ENCODE peak calls at places on chromosomes 11 and 22, in ten cellular contexts. O, M, X, S, D, Z, W, G, P and I are unnamed samples.

GRCh38 chr11:77278595-77279506 is 22.6 kb downstream of the GDPD4 start:
- DNase-seq in S (no peak), M (no peak), D (no peak), G (no peak), O (no peak), Z (no peak), X (no peak), W (no peak), P (no peak), I (no peak)

GRCh38 chr11:32870676-32871075 is 21.9 kb upstream of the QSER1 start:
- DNase-seq in D (peak; percentile 14), W (peak; percentile 44), M (no peak), P (peak; percentile 14), G (peak; percentile 13), S (no peak), O (no peak), Z (no peak), X (peak; percentile 4), I (no peak)

GRCh38 chr22:38041760-38042584 is 15.2 kb upstream of the PICK1 start:
- DNase-seq in Z (no peak), O (no peak), X (no peak), M (no peak), S (no peak), P (no peak), D (no peak), W (no peak), G (no peak), I (no peak)

GRCh38 chr11:829116-829945 is 1.6 kb downstream of the CRACR2B start:
- DNase-seq in S (no peak), M (no peak), W (peak; percentile 57), G (no peak), Z (no peak), O (no peak), X (no peak), P (no peak), D (no peak), I (no peak)

GRCh38 chr22:40128989-40129388 is 48.7 kb upstream of the TNRC6B start:
- DNase-seq in X (no peak), M (no peak), Z (no peak), S (no peak), G (no peak), D (no peak), O (no peak), P (no peak), W (no peak), I (no peak)

GRCh38 chr22:49009359-49010063 is 818.2 kb downstream of the BRD1 start:
- DNase-seq in P (no peak), O (no peak), D (no peak), G (no peak), Z (no peak), X (no peak), M (no peak), W (no peak), S (no peak), I (no peak)

GRCh38 chr11:119147604-119148333 is 1.1 kb upstream of the ABCG4 start:
- DNase-seq in S (no peak), M (no peak), W (peak; percentile 23), P (no peak), O (no peak), D (peak; percentile 94), X (no peak), G (no peak), Z (no peak), I (no peak)

GRCh38 chr11:60122414-60123036 is 34.1 kb downstream of the MS4A2 start:
- DNase-seq in S (no peak), X (no peak), D (no peak), M (no peak), G (no peak), O (no peak), W (no peak), Z (no peak), P (no peak), I (no peak)

GRCh38 chr11:67354314-67355022 is 1.1 kb upstream of the POLD4 start:
- DNase-seq in X (peak; percentile 96), P (peak; percentile 94), M (peak; percentile 92), S (no peak), O (peak; percentile 64), G (no peak), W (peak; percentile 29), Z (no peak), D (no peak), I (no peak)

GRCh38 chr11:106642331-106642730 is 375.9 kb downstream of the GUCY1A2 start:
- DNase-seq in S (no peak), O (no peak), M (no peak), X (peak; percentile 0), G (no peak), D (no peak), W (no peak), Z (no peak), P (no peak), I (no peak)

GRCh38 chr11:6438979-6439571 is 1.7 kb downstream of the HPX start:
- DNase-seq in D (peak; percentile 84), S (peak; percentile 41), G (peak; percentile 7), P (peak; percentile 13), W (peak; percentile 69), Z (peak; percentile 64), O (peak; percentile 29), X (peak; percentile 75), M (peak; percentile 43), I (peak; percentile 39)

GRCh38 chr22:46994983-46995382 is 232.5 kb downstream of the TBC1D22A start:
- DNase-seq in W (no peak), D (no peak), O (no peak), M (no peak), S (no peak), Z (no peak), G (no peak), P (no peak), X (no peak), I (no peak)

GRCh38 chr11:111347002-111347722 is 31.9 kb downstream of the POU2AF1 start:
- DNase-seq in G (no peak), M (no peak), P (no peak), S (no peak), X (no peak), D (no peak), W (no peak), O (peak; percentile 15), Z (peak; percentile 55), I (no peak)

GRCh38 chr11:2798951-2799761 is 86.4 kb downstream of the CDKN1C start:
- DNase-seq in X (no peak), O (no peak), Z (no peak), G (no peak), M (no peak), D (no peak), S (no peak), W (no peak), P (no peak), I (no peak)

GRCh38 chr11:73267921-73268540 is 4.1 kb upstream of the P2RY6 start:
- DNase-seq in M (no peak), P (no peak), G (no peak), D (no peak), W (no peak), S (no peak), Z (no peak), X (no peak), O (no peak), I (no peak)

GRCh38 chr11:99371257-99371656 is 350.5 kb downstream of the CNTN5 start:
- DNase-seq in P (no peak), D (no peak), M (no peak), W (no peak), O (no peak), X (no peak), G (no peak), Z (no peak), S (no peak), I (no peak)

GRCh38 chr11:68927280-68928107 is 23.8 kb downstream of the IGHMBP2 start:
- DNase-seq in Z (no peak), W (no peak), M (no peak), G (no peak), P (no peak), X (peak; percentile 69), D (peak; percentile 66), O (no peak), S (no peak), I (no peak)

GRCh38 chr11:67572747-67573419 is 10.7 kb upstream of the GSTP1 start:
- DNase-seq in D (peak; percentile 73), P (peak; percentile 74), M (peak; percentile 65), G (no peak), W (peak; percentile 84), O (no peak), X (peak; percentile 65), Z (peak; percentile 31), S (no peak), I (peak; percentile 80)

GRCh38 chr11:95483339-95483738 is 252.3 kb upstream of the SESN3 start:
- DNase-seq in W (no peak), P (no peak), O (no peak), S (no peak), Z (no peak), X (peak; percentile 12), G (no peak), M (no peak), D (no peak), I (no peak)

GRCh38 chr22:49257551-49257951 is 570.1 kb downstream of the BRD1 start:
- DNase-seq in Z (no peak), D (no peak), W (no peak), O (no peak), X (no peak), M (no peak), S (no peak), P (no peak), G (no peak), I (no peak)

GRCh38 chr11:33703771-33704170 is 3.1 kb upstream of the C11orf91 start:
- DNase-seq in Z (no peak), M (no peak), G (no peak), P (peak; percentile 29), X (peak; percentile 64), D (no peak), O (no peak), S (no peak), W (no peak), I (no peak)

GRCh38 chr11:8223513-8223899 is 40.2 kb downstream of the LMO1 start:
- DNase-seq in X (peak; percentile 7), O (no peak), P (no peak), M (no peak), D (no peak), S (no peak), Z (no peak), G (no peak), W (no peak), I (no peak)

GRCh38 chr11:17848709-17849108 is 114.1 kb downstream of the KCNC1 start:
- DNase-seq in W (no peak), M (no peak), X (no peak), G (no peak), O (no peak), D (no peak), P (no peak), Z (no peak), S (no peak), I (no peak)

GRCh38 chr11:62593434-62594044 is 2.2 kb upstream of the TUT1 start:
- DNase-seq in D (peak; percentile 58), X (peak; percentile 86), G (peak; percentile 70), P (peak; percentile 42), Z (peak; percentile 80), O (peak; percentile 73), W (peak; percentile 88), M (no peak), S (peak; percentile 68), I (peak; percentile 88)

GRCh38 chr11:19453893-19454292 is 213.1 kb upstream of the E2F8 start:
- DNase-seq in D (no peak), Z (peak; percentile 56), W (no peak), X (peak; percentile 87), O (peak; percentile 48), G (no peak), S (no peak), M (no peak), P (no peak), I (peak; percentile 56)

GRCh38 chr11:131880279-131880678 is 509.9 kb downstream of the NTM start:
- DNase-seq in X (no peak), D (no peak), P (no peak), W (peak; percentile 46), Z (no peak), S (no peak), O (no peak), G (no peak), M (no peak), I (no peak)

GRCh38 chr22:11627436-11627797 is 3900.6 kb upstream of the OR11H1 start:
- DNase-seq in X (no peak), D (no peak), G (no peak), S (no peak), W (no peak), Z (no peak), P (no peak), O (no peak), M (no peak), I (no peak)

GRCh38 chr11:43486141-43486540 is 127.4 kb downstream of the TTC17 start:
- DNase-seq in D (no peak), S (no peak), X (peak; percentile 6), G (no peak), Z (no peak), P (no peak), M (no peak), O (no peak), W (no peak), I (no peak)